ENCODE peak calls at places on chromosomes 11 and 22, in nine cellular contexts. R is ascending aorta; Q is Peyer's patch; L is fibroblast of lung; F is neural progenitor cell; B is CD4-positive, CD25-positive, alpha-beta regulatory T cell; T is endothelial cell of umbilical vein; I is endodermal cell; V is effector memory CD4-positive, alpha-beta T cell. W is an unnamed sample. For H3K27me3 and H3K4me1, the result is how much of the 10 kb centered on the place peaks cover.

GRCh38 chr11:123302751-123303195 is 107.7 kb upstream of the CLMP start:
- DNase-seq in Q (no peak), F (peak), V (no peak), L (peak), I (peak), R (no peak), B (peak), T (no peak), W (no peak)

GRCh38 chr11:12862761-12863469 is 146.2 kb upstream of the RASSF10 start:
- DNase-seq in F (peak), T (peak), L (peak), R (no peak), Q (no peak), B (no peak), V (no peak), I (peak), W (no peak)

GRCh38 chr11:127105578-127105977 is 105.0 kb upstream of the KIRREL3 start:
- DNase-seq in F (no peak), R (no peak), V (no peak), Q (no peak), L (no peak), I (no peak), B (no peak), T (no peak), W (no peak)

GRCh38 chr11:58905716-58906547 is 33.4 kb upstream of the GLYATL1 start:
- DNase-seq in V (no peak), I (peak), B (no peak), R (no peak), F (peak), T (peak), L (peak), Q (peak), W (no peak)

GRCh38 chr11:2473361-2474058 is 28.7 kb downstream of the KCNQ1 start:
- DNase-seq in Q (no peak), F (no peak), T (no peak), B (no peak), I (no peak), L (no peak), R (no peak), V (no peak), W (no peak)

GRCh38 chr11:106480581-106481185 is 403.2 kb downstream of the AASDHPPT start:
- DNase-seq in F (no peak), T (no peak), B (no peak), I (no peak), Q (no peak), R (no peak), V (no peak), L (peak), W (no peak)

GRCh38 chr22:30556388-30556787 is 9.8 kb upstream of the SEC14L6 start:
- DNase-seq in R (no peak), L (no peak), Q (no peak), I (peak), V (no peak), B (no peak), F (peak), T (no peak), W (no peak)

GRCh38 chr11:20276661-20277000 is 86.9 kb upstream of the HTATIP2 start:
- DNase-seq in L (no peak), Q (no peak), V (no peak), T (no peak), F (peak), R (no peak), I (no peak), B (no peak), W (no peak)

GRCh38 chr11:65612691-65613090 is 1.3 kb downstream of the MAP3K11 start:
- DNase-seq in T (no peak), F (no peak), Q (no peak), L (no peak), B (no peak), I (no peak), V (no peak), R (no peak), W (no peak)

GRCh38 chr11:1181420-1181819 is 23.7 kb downstream of the MUC5AC start:
- DNase-seq in B (no peak), I (no peak), R (no peak), T (no peak), V (no peak), L (no peak), F (no peak), Q (no peak), W (no peak)

GRCh38 chr11:2929511-2929879 is 275 bp upstream of the PHLDA2 start:
- DNase-seq in I (no peak), T (peak), V (peak), Q (peak), R (no peak), F (peak), L (peak), B (no peak), W (peak)

GRCh38 chr11:19311306-19312030 is 70.7 kb upstream of the E2F8 start:
- DNase-seq in L (peak), F (peak), R (no peak), T (peak), I (peak), Q (peak), V (no peak), B (peak), W (peak)

GRCh38 chr11:3123316-3123715 is 41.8 kb downstream of the OSBPL5 start:
- DNase-seq in Q (peak), F (no peak), R (no peak), T (no peak), V (no peak), L (peak), B (no peak), I (no peak), W (no peak)

GRCh38 chr11:94058630-94059029 is 37.5 kb downstream of the HEPHL1 start:
- DNase-seq in B (no peak), F (no peak), I (no peak), L (no peak), V (no peak), Q (no peak), T (no peak), R (no peak), W (no peak)

GRCh38 chr11:33868646-33869461 is 23.0 kb downstream of the LMO2 start:
- DNase-seq in T (no peak), F (peak), B (no peak), L (no peak), V (no peak), I (peak), Q (no peak), R (no peak), W (no peak)

GRCh38 chr11:70885721-70886305 is 366.6 kb downstream of the SHANK2 start:
- DNase-seq in Q (no peak), F (no peak), T (no peak), B (no peak), V (no peak), R (no peak), L (no peak), I (no peak), W (no peak)

GRCh38 chr11:65585396-65586246 is 9.8 kb downstream of the EHBP1L1 start:
- DNase-seq in T (no peak), I (no peak), F (no peak), V (no peak), Q (no peak), B (no peak), L (no peak), R (no peak), W (no peak)

GRCh38 chr22:39559456-39560105 is 11.0 kb upstream of the CACNA1I start:
- DNase-seq in V (no peak), T (no peak), Q (no peak), F (peak), R (no peak), L (no peak), B (no peak), I (peak), W (no peak)

GRCh38 chr22:39556970-39557811 is 13.4 kb upstream of the CACNA1I start:
- DNase-seq in F (peak), I (peak), L (peak), R (no peak), V (no peak), Q (no peak), B (peak), T (no peak), W (peak)

GRCh38 chr22:39558950-39559349 is 11.6 kb upstream of the CACNA1I start:
- DNase-seq in V (no peak), B (no peak), F (no peak), L (no peak), T (no peak), R (no peak), Q (no peak), I (no peak), W (no peak)

GRCh38 chr22:39560127-39560526 is 10.4 kb upstream of the CACNA1I start:
- DNase-seq in I (no peak), B (no peak), L (no peak), V (no peak), T (no peak), F (no peak), Q (no peak), R (no peak), W (no peak)

GRCh38 chr22:39558254-39558727 is 12.3 kb upstream of the CACNA1I start:
- DNase-seq in I (peak), Q (no peak), F (peak), L (no peak), V (no peak), B (no peak), R (no peak), T (no peak), W (no peak)
- H3K27me3 ChIP-seq in I (half or more), Q (under half), F (half or more), L (under half), V (under half), B (under half), R (under half), T (under half), W (under half)

GRCh38 chr22:24391836-24392217 is 35.6 kb upstream of the ADORA2A start:
- DNase-seq in V (no peak), R (no peak), B (peak), I (no peak), L (peak), F (no peak), T (peak), Q (no peak), W (no peak)

GRCh38 chr22:24390156-24390555 is 37.2 kb upstream of the ADORA2A start:
- DNase-seq in I (no peak), L (no peak), F (no peak), V (no peak), B (no peak), R (no peak), T (peak), Q (no peak), W (no peak)

GRCh38 chr22:24392218-24392931 is 35.0 kb upstream of the ADORA2A start:
- DNase-seq in Q (no peak), R (no peak), I (no peak), T (no peak), V (no peak), F (no peak), B (no peak), L (no peak), W (no peak)

GRCh38 chr22:24390576-24390975 is 36.8 kb upstream of the ADORA2A start:
- DNase-seq in B (no peak), T (no peak), V (no peak), R (no peak), L (no peak), I (no peak), F (no peak), Q (no peak), W (no peak)

DNA sequence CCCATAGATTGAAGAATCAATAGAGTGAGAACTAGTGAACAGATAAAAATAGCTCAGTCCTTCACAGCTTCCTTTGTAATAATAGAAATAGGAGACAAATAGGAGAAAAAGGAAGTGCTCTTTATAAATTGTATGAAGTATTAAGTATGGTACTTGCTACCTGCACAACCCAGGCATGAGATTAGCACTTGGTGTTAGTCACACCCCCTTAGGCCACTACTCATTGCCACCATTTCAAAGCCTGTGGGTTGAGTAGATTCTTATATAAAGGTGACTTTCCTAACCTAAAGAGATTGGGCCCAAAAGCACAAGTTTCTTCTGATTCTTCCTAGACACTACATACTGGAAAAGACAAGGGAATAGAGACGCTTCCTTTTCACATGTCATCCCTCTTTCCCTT is 37.7 kb upstream of the ADORA2A start:
- DNase-seq in V (no peak), T (peak), B (no peak), F (no peak), R (no peak), L (no peak), I (no peak), Q (no peak), W (no peak)
- H3K4me3 ChIP-seq in V (no peak), T (no peak), B (no peak), F (no peak), R (no peak), L (no peak), I (no peak), Q (no peak), W (no peak)

GRCh38 chr11:60947666-60948065 is 4.3 kb downstream of the SLC15A3 start:
- DNase-seq in V (no peak), T (no peak), Q (no peak), I (no peak), L (no peak), F (no peak), B (no peak), R (no peak), W (no peak)
- H3K4me1 ChIP-seq in V (under half), T (under half), Q (under half), I (under half), L (under half), F (under half), B (under half), R (under half), W (under half)

GRCh38 chr11:63010934-63011439 is 4.7 kb downstream of the SLC22A8 start:
- DNase-seq in L (no peak), R (no peak), F (no peak), V (no peak), I (no peak), T (no peak), B (no peak), Q (no peak), W (no peak)

GRCh38 chr11:63014408-63015055 is 1.1 kb downstream of the SLC22A8 start:
- DNase-seq in I (no peak), F (no peak), L (no peak), T (no peak), B (no peak), V (no peak), R (no peak), Q (no peak), W (no peak)

GRCh38 chr11:63015521-63016215 is at the start of gene SLC22A8:
- DNase-seq in R (no peak), V (no peak), F (peak), T (no peak), Q (no peak), B (no peak), L (no peak), I (peak), W (no peak)

GRCh38 chr11:63007920-63008319 is 7.7 kb downstream of the SLC22A8 start:
- DNase-seq in L (no peak), T (no peak), R (no peak), V (no peak), F (no peak), I (no peak), Q (no peak), B (no peak), W (no peak)

GRCh38 chr11:63012450-63013238 is 3.0 kb downstream of the SLC22A8 start:
- DNase-seq in V (no peak), F (no peak), B (no peak), T (no peak), L (no peak), Q (no peak), R (no peak), I (no peak), W (no peak)
- H3K27me3 ChIP-seq in V (under half), F (under half), B (under half), T (under half), L (under half), Q (under half), R (under half), I (under half), W (under half)

GRCh38 chr11:15969701-15970329 is 386.5 kb downstream of the SOX6 start:
- DNase-seq in I (no peak), B (no peak), F (no peak), T (no peak), V (no peak), R (no peak), L (peak), Q (no peak), W (no peak)
- H3K4me3 ChIP-seq in I (no peak), B (no peak), F (no peak), T (no peak), V (no peak), R (peak), L (no peak), Q (no peak), W (no peak)

GRCh38 chr11:62665630-62666258 is 632 bp downstream of the CSKMT start:
- DNase-seq in Q (no peak), B (peak), R (no peak), I (peak), L (peak), F (peak), T (no peak), V (peak), W (peak)

GRCh38 chr11:62667460-62667859 is 2.3 kb downstream of the CSKMT start:
- DNase-seq in L (no peak), T (no peak), I (no peak), Q (no peak), R (no peak), V (no peak), B (no peak), F (no peak), W (no peak)

GRCh38 chr11:62665075-62665629 is at the start of the genes C11orf98 and CSKMT:
- DNase-seq in B (peak), L (peak), I (peak), Q (peak), R (peak), V (peak), T (peak), F (peak), W (peak)

GRCh38 chr11:62664405-62665074 is 470 bp downstream of the C11orf98 start:
- DNase-seq in F (no peak), I (peak), T (no peak), L (peak), Q (no peak), V (no peak), R (no peak), B (peak), W (peak)

GRCh38 chr11:62666259-62666926 is 1.3 kb downstream of the CSKMT start:
- DNase-seq in L (no peak), R (no peak), B (no peak), T (no peak), F (no peak), I (peak), V (no peak), Q (no peak), W (no peak)
- H3K4me1 ChIP-seq in L (under half), R (under half), B (under half), T (under half), F (under half), I (under half), V (under half), Q (under half), W (under half)

DNA sequence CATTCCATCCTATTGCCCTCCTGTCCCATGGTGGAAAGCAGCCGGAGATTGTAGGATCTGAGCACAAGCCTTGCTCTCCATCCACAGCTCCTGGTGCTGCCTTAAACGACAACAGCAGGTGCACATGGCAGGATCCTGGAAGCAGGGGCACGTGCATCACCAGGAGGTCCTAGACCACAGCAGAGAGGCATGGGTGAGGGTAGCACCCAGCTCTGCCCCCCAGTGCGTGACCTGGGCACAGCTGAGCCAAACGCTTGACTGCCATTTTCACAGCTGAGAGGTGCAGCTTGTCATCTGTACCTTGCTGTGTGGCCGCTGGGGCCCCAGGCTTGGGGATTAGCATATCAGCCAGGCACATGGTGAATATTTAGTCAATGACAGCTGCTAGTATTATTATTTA is 92.7 kb downstream of the NTM start:
- DNase-seq in I (no peak), R (no peak), F (no peak), L (no peak), V (no peak), Q (no peak), B (no peak), T (no peak), W (no peak)
- H3K27me3 ChIP-seq in I (under half), R (under half), F (under half), L (under half), V (under half), Q (under half), B (under half), T (under half), W (under half)

GRCh38 chr11:27362032-27362431 is 983 bp downstream of the CCDC34 start:
- DNase-seq in T (no peak), B (no peak), V (no peak), F (no peak), L (no peak), I (no peak), Q (no peak), R (no peak), W (no peak)
- H3K4me3 ChIP-seq in T (peak), B (peak), V (peak), F (peak), L (peak), I (peak), Q (no peak), R (peak), W (peak)

GRCh38 chr22:48646216-48646925 is 1181.3 kb downstream of the BRD1 start:
- DNase-seq in T (no peak), I (no peak), F (no peak), B (no peak), R (no peak), Q (no peak), V (no peak), L (no peak), W (no peak)

GRCh38 chr22:48643066-48643731 is 1184.5 kb downstream of the BRD1 start:
- DNase-seq in Q (no peak), F (no peak), V (no peak), T (no peak), R (no peak), L (no peak), B (no peak), I (no peak), W (no peak)

GRCh38 chr22:48645766-48646165 is 1181.9 kb downstream of the BRD1 start:
- DNase-seq in F (no peak), L (no peak), I (no peak), T (no peak), R (no peak), B (no peak), Q (no peak), V (no peak), W (no peak)

GRCh38 chr22:48644108-48644507 is 1183.6 kb downstream of the BRD1 start:
- DNase-seq in F (no peak), I (no peak), Q (no peak), T (no peak), V (no peak), L (peak), R (no peak), B (no peak), W (no peak)

DNA sequence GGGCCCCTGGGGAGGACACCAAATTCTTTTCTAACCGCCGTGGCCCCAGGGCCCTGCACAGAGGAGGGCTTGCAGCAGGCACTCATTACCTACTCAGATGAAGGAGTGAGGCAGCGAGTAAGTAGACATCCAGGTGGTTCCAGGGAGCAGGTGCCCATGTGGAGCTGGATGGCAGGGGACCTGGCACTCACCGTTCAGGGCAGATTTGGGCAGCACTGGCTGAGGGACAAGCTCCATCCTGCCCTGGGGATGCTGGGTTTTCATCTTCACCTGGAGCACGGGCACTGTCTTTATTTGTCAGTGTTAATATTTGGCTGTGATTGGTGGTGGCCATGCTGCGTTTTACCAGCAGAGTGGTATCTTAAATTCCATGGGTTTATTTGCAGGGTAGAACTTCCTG is 1182.7 kb downstream of the BRD1 start:
- DNase-seq in I (no peak), R (no peak), L (no peak), Q (no peak), F (no peak), B (no peak), V (no peak), T (no peak), W (no peak)
- H3K4me1 ChIP-seq in I (under half), R (under half), L (under half), Q (under half), F (under half), B (under half), V (under half), T (under half), W (under half)